ENCODE peak calls at places on chromosomes 3 and 15, in eight cellular contexts. R, K, D, S, P, Z, V and C are unnamed samples.

GRCh38 chr3:49100046-49100615 is 4.4 kb downstream of the QARS1 start:
- DNase-seq in P (no peak), K (no peak), S (no peak), D (no peak), Z (no peak), R (no peak), V (no peak), C (no peak)

GRCh38 chr3:108595304-108595703 is 5.8 kb downstream of the DZIP3 start:
- DNase-seq in Z (no peak), K (no peak), P (no peak), D (no peak), R (no peak), V (no peak), S (no peak), C (no peak)

GRCh38 chr15:75235760-75236729 is 22.1 kb upstream of the GOLGA6C start:
- DNase-seq in Z (no peak), V (peak; percentile 54), S (no peak), R (no peak), K (no peak), P (no peak), D (no peak), C (peak; percentile 14)

GRCh38 chr15:40155270-40155910 is 5.5 kb upstream of the BUB1B start:
- DNase-seq in P (no peak), S (no peak), K (no peak), D (no peak), Z (no peak), V (no peak), R (no peak), C (peak; percentile 21)

GRCh38 chr15:53448215-53449001 is 311.1 kb downstream of the WDR72 start:
- DNase-seq in Z (no peak), D (no peak), R (no peak), P (no peak), V (no peak), S (no peak), K (no peak), C (no peak)

GRCh38 chr3:73500321-73500720 is 124.4 kb downstream of the PDZRN3 start:
- DNase-seq in S (no peak), R (no peak), V (no peak), D (no peak), K (no peak), Z (no peak), P (peak; percentile 66), C (no peak)

GRCh38 chr15:31435256-31435781 is 108.7 kb downstream of the KLF13 start:
- DNase-seq in Z (peak; percentile 59), K (peak; percentile 54), R (peak; percentile 82), V (peak; percentile 86), P (peak; percentile 76), D (peak; percentile 57), S (peak; percentile 83), C (peak; percentile 84)

GRCh38 chr3:119555309-119555735 is 4.1 kb downstream of the CD80 start:
- DNase-seq in Z (no peak), P (no peak), D (no peak), S (no peak), V (no peak), K (no peak), R (no peak), C (no peak)

GRCh38 chr3:10527295-10528016 is 22.1 kb upstream of the ATP2B2 start:
- DNase-seq in R (no peak), P (no peak), V (no peak), D (no peak), K (no peak), S (no peak), Z (no peak), C (no peak)

GRCh38 chr3:115986555-115987207 is 363.4 kb downstream of the GAP43 start:
- DNase-seq in S (no peak), P (no peak), K (no peak), Z (peak; percentile 62), D (no peak), R (no peak), V (no peak), C (no peak)
- TF ChIP-seq CTCF in S (peak; percentile 40), P (peak; percentile 44), K (peak; percentile 46), Z (peak; percentile 67), D (no peak), R (no peak), V (no peak), C (no peak)

GRCh38 chr15:56739964-56740640 is 6.8 kb upstream of the ZNF280D start:
- DNase-seq in P (no peak), K (no peak), Z (peak; percentile 49), V (no peak), R (no peak), S (no peak), D (no peak), C (no peak)
- TF ChIP-seq CTCF in P (no peak), K (peak; percentile 24), Z (peak; percentile 71), V (no peak), R (no peak), S (peak; percentile 51), D (no peak), C (no peak)

DNA sequence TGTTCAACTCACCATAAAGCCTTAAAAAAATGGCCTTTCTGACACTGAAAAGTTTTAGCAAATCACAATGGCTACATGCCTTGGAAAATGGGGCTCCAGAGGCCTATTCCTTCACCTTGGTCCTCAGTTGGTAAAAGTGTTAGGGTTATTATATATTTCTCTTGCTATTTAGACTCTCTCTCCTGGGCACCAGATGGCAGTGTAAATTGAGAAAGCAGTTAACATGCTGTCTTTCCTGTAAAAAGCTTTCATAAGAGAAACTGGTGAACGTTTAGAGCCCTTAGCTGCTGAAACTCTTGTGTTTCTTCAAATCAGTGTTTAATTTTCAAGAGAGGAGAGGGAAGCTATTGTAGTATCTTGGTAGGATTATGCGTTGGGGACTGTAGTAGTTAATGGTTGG is 89.9 kb downstream of the LRTM1 start:
- DNase-seq in R (no peak), S (no peak), K (no peak), P (peak; percentile 54), D (no peak), V (no peak), Z (no peak), C (no peak)
- TF ChIP-seq CTCF in R (no peak), S (peak; percentile 26), K (peak; percentile 34), P (peak; percentile 51), D (no peak), V (no peak), Z (no peak), C (no peak)

GRCh38 chr15:90619468-90619867 is 89.7 kb downstream of the CRTC3 start:
- DNase-seq in S (no peak), D (no peak), P (no peak), K (no peak), Z (no peak), R (no peak), V (no peak), C (no peak)
- TF ChIP-seq CTCF in S (no peak), D (no peak), P (no peak), K (no peak), Z (no peak), R (no peak), V (no peak), C (no peak)

GRCh38 chr3:160719710-160720109 is 36.3 kb upstream of the PPM1L start:
- DNase-seq in D (no peak), P (no peak), K (no peak), V (no peak), Z (no peak), R (no peak), S (no peak), C (no peak)

GRCh38 chr3:160725326-160725725 is 30.7 kb upstream of the PPM1L start:
- DNase-seq in S (no peak), V (no peak), K (no peak), Z (no peak), D (no peak), P (no peak), R (no peak), C (no peak)

GRCh38 chr3:160722331-160722730 is 33.7 kb upstream of the PPM1L start:
- DNase-seq in D (no peak), Z (no peak), P (no peak), S (no peak), V (no peak), K (no peak), R (no peak), C (no peak)

DNA sequence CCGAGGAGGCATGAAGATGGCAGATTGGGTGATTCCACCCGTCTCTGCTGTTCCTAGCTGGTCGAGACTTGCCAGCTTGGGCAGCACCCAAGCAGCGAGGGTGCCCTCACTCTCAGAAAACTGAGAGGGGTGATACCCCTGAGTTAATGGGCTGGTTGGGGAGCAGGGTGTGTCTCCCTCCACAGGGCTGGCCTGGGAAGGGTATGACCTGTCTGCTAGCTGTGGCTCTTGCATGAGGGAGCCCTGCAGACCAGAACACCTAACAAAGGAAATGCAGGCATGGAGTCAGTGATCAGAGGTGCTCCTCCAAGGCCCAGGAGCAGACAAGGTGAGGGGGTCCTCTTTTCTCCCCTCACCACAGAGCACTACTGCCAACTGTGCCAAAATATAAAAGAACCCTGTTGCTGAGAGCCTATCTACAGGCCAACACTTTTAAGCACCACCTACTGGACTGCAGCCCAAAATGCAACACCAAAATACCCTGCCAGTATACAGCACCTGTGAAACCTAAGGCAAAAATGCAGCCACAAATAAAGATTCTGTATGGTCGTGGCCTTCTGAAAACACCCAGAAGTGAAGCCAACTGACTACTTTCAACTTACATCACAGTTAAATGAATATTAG is 35.8 kb upstream of the PPM1L start:
- DNase-seq in K (no peak), P (no peak), D (no peak), Z (no peak), V (no peak), R (no peak), S (no peak), C (peak; percentile 15)
- TF ChIP-seq CTCF in K (peak; percentile 4), P (no peak), D (no peak), Z (peak; percentile 46), V (no peak), R (no peak), S (peak; percentile 52), C (no peak)

DNA sequence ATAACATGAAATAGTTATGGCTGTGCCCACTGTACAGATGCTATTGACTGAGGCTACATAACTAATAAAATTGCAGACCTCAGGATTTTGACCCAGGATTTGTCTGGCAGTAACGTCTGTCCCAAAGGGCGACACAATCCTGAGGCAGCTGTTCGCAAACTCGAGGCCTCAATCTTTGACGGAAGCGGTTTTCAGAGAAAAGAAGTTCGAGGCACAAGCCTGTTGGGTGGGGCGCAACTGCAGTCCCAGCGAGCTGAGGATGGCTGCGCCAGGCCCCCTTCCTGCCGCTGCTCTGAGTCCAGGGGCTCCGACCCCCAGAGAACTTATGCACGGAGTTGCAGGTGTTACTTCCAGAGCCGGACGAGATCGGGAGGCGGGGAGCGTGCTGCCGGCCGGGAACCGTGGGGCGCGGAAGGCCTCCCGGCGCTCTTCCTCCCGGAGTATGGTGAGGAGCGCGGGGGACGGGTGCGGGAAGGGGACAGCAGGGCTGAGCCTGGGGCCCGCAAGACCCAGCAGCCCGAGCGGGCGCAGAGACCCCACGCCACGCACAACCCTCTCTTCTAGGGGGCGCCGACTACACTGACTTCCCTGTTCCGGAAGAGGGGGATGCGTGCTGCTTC is at the start of gene PARP15:
- DNase-seq in K (no peak), V (no peak), Z (no peak), S (peak; percentile 77), D (peak; percentile 22), R (peak; percentile 43), P (no peak), C (peak; percentile 47)
- TF ChIP-seq CTCF in K (no peak), V (no peak), Z (no peak), S (no peak), D (no peak), R (no peak), P (peak; percentile 5), C (peak; percentile 12)

DNA sequence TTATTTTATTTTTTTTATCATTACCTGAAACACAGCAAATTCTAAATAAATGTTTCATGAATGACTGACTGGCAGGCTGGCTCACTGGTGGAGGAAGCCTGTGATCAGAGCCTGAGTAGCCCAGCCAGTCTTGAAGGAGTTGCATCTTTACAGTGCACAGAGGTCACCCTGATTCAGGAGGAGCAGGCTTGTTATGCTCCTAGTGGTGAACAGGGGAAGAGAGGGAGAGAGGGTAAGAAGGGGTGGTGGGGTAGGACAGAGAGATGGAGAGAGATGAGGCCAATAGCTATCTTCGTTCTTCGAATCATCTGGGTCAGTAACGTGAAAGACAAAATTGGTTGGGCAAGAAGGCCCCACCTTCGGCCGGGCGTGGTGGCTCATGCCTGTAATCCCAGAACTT is 202.6 kb upstream of the MCTP2 start:
- DNase-seq in S (no peak), Z (no peak), R (no peak), D (no peak), K (no peak), V (no peak), P (no peak), C (no peak)
- TF ChIP-seq CTCF in S (no peak), Z (no peak), R (no peak), D (no peak), K (no peak), V (no peak), P (no peak), C (no peak)